ENCODE peak calls at places on chromosome 9, in eight cellular contexts. W is stomach, D is endodermal cell, Q is fibroblast of lung, E is MM.1S, B is transverse colon, V is heart left ventricle, S is Peyer's patch. H is an unnamed sample.

GRCh38 chr9:18864516-18864915 is 168.5 kb downstream of the SAXO1 start:
- DNase-seq in W (no peak), D (no peak), Q (no peak), E (no peak), B (no peak), V (no peak), S (no peak), H (no peak)

GRCh38 chr9:75148551-75148950 is 60.2 kb downstream of the OSTF1 start:
- DNase-seq in W (no peak), D (no peak), Q (peak; percentile 96), E (peak; percentile 81), B (no peak), V (no peak), S (no peak), H (no peak)

GRCh38 chr9:115127191-115127817 is 9.3 kb upstream of the TNC start:
- DNase-seq in W (no peak), D (no peak), Q (peak; percentile 92), E (no peak), B (no peak), V (no peak), S (no peak), H (no peak)

GRCh38 chr9:3398232-3398648 is 127.6 kb downstream of the RFX3 start:
- DNase-seq in W (no peak), D (no peak), Q (no peak), E (no peak), B (no peak), V (no peak), S (no peak), H (no peak)

GRCh38 chr9:86684148-86684547 is 263.2 kb downstream of the GAS1 start:
- DNase-seq in W (no peak), D (no peak), Q (no peak), E (no peak), B (no peak), V (no peak), S (no peak), H (no peak)

GRCh38 chr9:112896131-112896530 is 5.5 kb upstream of the SLC46A2 start:
- DNase-seq in W (no peak), D (no peak), Q (no peak), E (peak; percentile 54), B (no peak), V (no peak), S (no peak), H (no peak)

GRCh38 chr9:100020121-100020780 is 78.5 kb downstream of the ERP44 start:
- DNase-seq in W (no peak), D (no peak), Q (peak; percentile 79), E (no peak), B (no peak), V (no peak), S (no peak), H (no peak)

GRCh38 chr9:133995012-133995896 is 3.1 kb upstream of the VAV2 start:
- DNase-seq in W (no peak), D (no peak), Q (peak; percentile 60), E (no peak), B (no peak), V (no peak), S (peak; percentile 46), H (no peak)

GRCh38 chr9:99824378-99825157 is 2.9 kb downstream of the NR4A3 start:
- DNase-seq in W (peak; percentile 64), D (peak; percentile 93), Q (peak; percentile 21), E (peak; percentile 83), B (peak; percentile 58), V (peak; percentile 36), S (peak; percentile 66), H (peak; percentile 41)

GRCh38 chr9:137077010-137077747 is at the start of gene UAP1L1:
- DNase-seq in W (peak; percentile 78), D (peak; percentile 74), Q (peak; percentile 57), E (peak; percentile 68), B (peak; percentile 81), V (peak; percentile 78), S (peak; percentile 74), H (no peak)

GRCh38 chr9:105693435-105694275 is 686 bp upstream of the TMEM38B start:
- DNase-seq in W (no peak), D (peak; percentile 53), Q (no peak), E (peak; percentile 19), B (no peak), V (no peak), S (no peak), H (peak; percentile 2)

GRCh38 chr9:77194423-77194822 is 17.1 kb downstream of the VPS13A start:
- DNase-seq in W (no peak), D (no peak), Q (peak; percentile 7), E (no peak), B (no peak), V (no peak), S (no peak), H (no peak)

GRCh38 chr9:23783509-23783908 is 42.5 kb downstream of the ELAVL2 start:
- DNase-seq in W (no peak), D (no peak), Q (no peak), E (no peak), B (no peak), V (no peak), S (no peak), H (no peak)

GRCh38 chr9:34591911-34592866 is 2.7 kb upstream of the CNTFR start:
- DNase-seq in W (no peak), D (no peak), Q (no peak), E (no peak), B (no peak), V (no peak), S (no peak), H (no peak)

GRCh38 chr9:34590376-34591090 is 1.0 kb upstream of the CNTFR start:
- DNase-seq in W (no peak), D (peak; percentile 80), Q (no peak), E (no peak), B (peak; percentile 62), V (no peak), S (peak; percentile 79), H (no peak)

GRCh38 chr9:34589656-34590375 is at the start of gene CNTFR:
- DNase-seq in W (no peak), D (no peak), Q (no peak), E (no peak), B (no peak), V (no peak), S (peak; percentile 66), H (no peak)

GRCh38 chr9:34592895-34593601 is 3.5 kb upstream of the CNTFR start:
- DNase-seq in W (peak; percentile 44), D (peak; percentile 76), Q (no peak), E (no peak), B (peak; percentile 56), V (peak; percentile 71), S (no peak), H (no peak)

DNA sequence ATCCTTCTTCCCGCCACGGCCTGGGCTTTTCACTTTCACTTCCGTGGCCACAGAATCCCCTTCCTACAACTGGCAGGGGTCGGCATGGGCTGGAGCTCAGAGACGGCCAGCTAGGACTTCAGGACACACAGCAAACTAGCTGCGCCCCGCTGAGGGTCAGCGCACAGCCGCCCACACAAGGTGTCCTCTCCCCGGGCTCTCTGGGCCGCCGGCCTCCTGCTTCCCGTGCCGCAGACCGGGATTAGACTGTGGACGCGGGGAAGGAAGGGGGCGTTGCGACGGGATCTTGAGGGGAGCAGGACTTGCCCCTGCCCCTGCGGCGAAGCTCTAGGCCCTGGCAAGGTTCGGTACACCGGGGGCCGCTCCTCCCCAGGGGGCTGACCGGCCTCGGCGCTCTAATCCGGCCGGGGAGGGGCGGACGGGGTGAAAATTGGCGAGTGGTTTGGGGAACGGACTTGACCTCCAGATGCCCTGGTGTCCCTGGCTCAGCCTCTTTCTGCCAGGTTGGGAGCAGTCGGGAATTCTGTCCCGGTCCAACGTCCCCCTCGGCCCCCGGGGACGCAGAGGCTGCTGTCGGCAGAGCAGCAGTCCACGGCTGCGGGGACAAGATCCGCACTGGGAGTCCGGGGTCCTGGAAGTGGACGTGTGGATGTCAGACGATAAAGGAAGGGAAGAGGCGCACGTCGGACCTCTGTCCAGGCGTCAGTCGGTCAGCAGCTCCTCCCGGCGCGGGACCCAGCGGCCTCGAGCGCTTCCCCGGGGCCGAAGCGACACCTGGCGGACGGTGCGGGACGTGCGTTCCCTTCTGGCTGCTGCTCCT is 1.8 kb upstream of the CNTFR start:
- DNase-seq in W (peak; percentile 89), D (peak; percentile 97), Q (peak; percentile 58), E (peak; percentile 74), B (peak; percentile 89), V (peak; percentile 86), S (peak; percentile 93), H (peak; percentile 77)
- H3K27me3 ChIP-seq in W (peaks cover 91% of the 10 kb centered on the region), D (peaks cover 83% of the 10 kb centered on the region), Q (peaks cover 68% of the 10 kb centered on the region), E (peaks cover 71% of the 10 kb centered on the region), B (peaks cover 80% of the 10 kb centered on the region), V (peaks cover 13% of the 10 kb centered on the region), S (peaks cover 24% of the 10 kb centered on the region), H (peaks cover 76% of the 10 kb centered on the region)

GRCh38 chr9:2307480-2307879 is 292.3 kb downstream of the SMARCA2 start:
- DNase-seq in W (no peak), D (no peak), Q (peak; percentile 3), E (no peak), B (no peak), V (no peak), S (no peak), H (no peak)
- H3K9me3 ChIP-seq in W (peaks cover 20% of the 10 kb centered on the region), D (peaks cover 53% of the 10 kb centered on the region), Q (no peaks in the 10 kb centered on the region), E (no peaks in the 10 kb centered on the region), B (peaks cover 10% of the 10 kb centered on the region), V (peaks cover 32% of the 10 kb centered on the region), S (peaks cover 12% of the 10 kb centered on the region), H (peaks cover 12% of the 10 kb centered on the region)

GRCh38 chr9:70491798-70492736 is 77.6 kb upstream of the KLF9 start:
- DNase-seq in W (no peak), D (no peak), Q (no peak), E (no peak), B (no peak), V (no peak), S (no peak), H (no peak)

GRCh38 chr9:70488793-70489105 is 74.3 kb upstream of the KLF9 start:
- DNase-seq in W (no peak), D (no peak), Q (peak; percentile 19), E (no peak), B (no peak), V (no peak), S (no peak), H (no peak)

GRCh38 chr9:70493046-70493445 is 78.6 kb upstream of the KLF9 start:
- DNase-seq in W (no peak), D (no peak), Q (peak; percentile 35), E (no peak), B (no peak), V (no peak), S (no peak), H (no peak)

GRCh38 chr9:70488098-70488792 is 73.8 kb upstream of the KLF9 start:
- DNase-seq in W (no peak), D (no peak), Q (no peak), E (no peak), B (no peak), V (no peak), S (no peak), H (no peak)

DNA sequence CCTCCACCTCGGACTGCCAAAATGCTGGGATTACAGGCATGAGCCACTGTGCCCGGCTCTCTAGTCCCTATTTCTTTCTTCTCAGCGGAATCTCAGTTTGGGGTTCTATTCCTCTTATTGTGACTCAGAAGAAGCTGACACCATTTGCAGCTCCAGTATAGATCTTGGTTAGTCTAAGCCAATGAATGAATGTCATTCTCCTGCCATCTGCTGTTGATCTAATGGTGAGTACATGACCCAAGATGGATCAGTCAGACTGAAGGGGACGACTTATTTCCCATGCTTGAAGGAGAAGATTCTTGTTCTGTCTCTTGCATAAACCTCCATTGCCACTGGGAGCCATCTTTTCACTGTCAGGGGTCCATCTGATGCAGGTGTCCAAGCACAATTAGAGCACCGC is 76.0 kb upstream of the KLF9 start:
- DNase-seq in W (no peak), D (no peak), Q (no peak), E (no peak), B (no peak), V (no peak), S (no peak), H (no peak)
- TF ChIP-seq CTCF in W (no peak), D (no peak), Q (no peak), E (no peak), B (no peak), V (no peak), S (peak; percentile 36), H (no peak)

GRCh38 chr9:130938652-130939404 is at the start of gene FIBCD1:
- DNase-seq in W (no peak), D (peak; percentile 86), Q (peak; percentile 47), E (no peak), B (peak; percentile 66), V (peak; percentile 25), S (peak; percentile 70), H (no peak)
- H3K27me3 ChIP-seq in W (peaks cover 100% of the 10 kb centered on the region), D (peaks cover 63% of the 10 kb centered on the region), Q (peaks cover 16% of the 10 kb centered on the region), E (peaks cover 93% of the 10 kb centered on the region), B (peaks cover 81% of the 10 kb centered on the region), V (peaks cover 50% of the 10 kb centered on the region), S (peaks cover 32% of the 10 kb centered on the region), H (peaks cover 75% of the 10 kb centered on the region)

H was measured in CD4-positive, alpha-beta T cell.